ENCODE peak calls at places on chromosome 7, in four cellular contexts. One of them, this sample, is unnamed.

GRCh38 chr7:84258628-84259027 is 64.0 kb upstream of the SEMA3A start:
- DNase-seq in AG09309: peak
- DNase-seq in CD4-positive, CD25-positive, alpha-beta regulatory T cell: no peak
- DNase-seq in adrenal gland: no peak
- DNase-seq in this sample: peak

GRCh38 chr7:140275069-140275961 is 98.5 kb upstream of the KDM7A start:
- DNase-seq in AG09309: peak
- DNase-seq in adrenal gland: no peak
- DNase-seq in CD4-positive, CD25-positive, alpha-beta regulatory T cell: no peak
- DNase-seq in this sample: no peak

GRCh38 chr7:67821116-67821515 is 824.5 kb downstream of the TYW1 start:
- DNase-seq in AG09309: no peak
- DNase-seq in CD4-positive, CD25-positive, alpha-beta regulatory T cell: no peak
- DNase-seq in adrenal gland: no peak
- DNase-seq in this sample: no peak

GRCh38 chr7:107917770-107918651 is 27.0 kb downstream of the DLD start:
- DNase-seq in AG09309: no peak
- DNase-seq in CD4-positive, CD25-positive, alpha-beta regulatory T cell: no peak
- DNase-seq in adrenal gland: no peak
- DNase-seq in this sample: no peak

GRCh38 chr7:15228891-15229290 is 326.3 kb upstream of the DGKB start:
- DNase-seq in adrenal gland: no peak
- DNase-seq in CD4-positive, CD25-positive, alpha-beta regulatory T cell: no peak
- DNase-seq in AG09309: no peak
- DNase-seq in this sample: no peak

GRCh38 chr7:10156972-10157371 is 816.7 kb upstream of the PHF14 start:
- DNase-seq in CD4-positive, CD25-positive, alpha-beta regulatory T cell: no peak
- DNase-seq in AG09309: no peak
- DNase-seq in adrenal gland: no peak
- DNase-seq in this sample: peak

GRCh38 chr7:66281678-66282593 is 76.8 kb downstream of the TPST1 start:
- DNase-seq in CD4-positive, CD25-positive, alpha-beta regulatory T cell: no peak
- DNase-seq in AG09309: peak
- DNase-seq in adrenal gland: peak
- DNase-seq in this sample: peak

GRCh38 chr7:159064816-159065130 is 79.9 kb downstream of the VIPR2 start:
- DNase-seq in CD4-positive, CD25-positive, alpha-beta regulatory T cell: no peak
- DNase-seq in adrenal gland: no peak
- DNase-seq in AG09309: no peak
- DNase-seq in this sample: no peak

GRCh38 chr7:151252961-151253691 is 4.6 kb upstream of the SMARCD3 start:
- DNase-seq in CD4-positive, CD25-positive, alpha-beta regulatory T cell: no peak
- DNase-seq in adrenal gland: no peak
- DNase-seq in AG09309: no peak
- DNase-seq in this sample: no peak

GRCh38 chr7:86814980-86815379 is 171.3 kb downstream of the GRM3 start:
- DNase-seq in adrenal gland: peak
- DNase-seq in CD4-positive, CD25-positive, alpha-beta regulatory T cell: no peak
- DNase-seq in AG09309: no peak
- DNase-seq in this sample: peak

This sample was measured in iris pigment epithelial cell.